ENCODE peak calls at places on chromosomes 11 and 22, in five cellular contexts. One of them, this sample, is unnamed.

GRCh38 chr11:32343325-32344008 is 91.9 kb downstream of the WT1 start:
- DNase-seq in IMR-90: no peak
- DNase-seq in neuronal stem cell: no peak
- DNase-seq in H1: no peak
- DNase-seq in H9: no peak
- DNase-seq in this sample: no peak

GRCh38 chr11:64089493-64089892 is 53.8 kb downstream of the FLRT1 start:
- DNase-seq in IMR-90: no peak
- DNase-seq in neuronal stem cell: no peak
- DNase-seq in H1: no peak
- DNase-seq in H9: no peak
- DNase-seq in this sample: no peak

GRCh38 chr22:19657252-19658056 is 56.8 kb upstream of the SEPTIN5 start:
- DNase-seq in IMR-90: no peak
- DNase-seq in neuronal stem cell: no peak
- DNase-seq in H1: no peak
- DNase-seq in H9: no peak
- DNase-seq in this sample: no peak

GRCh38 chr11:32366671-32367070 is 68.7 kb downstream of the WT1 start:
- DNase-seq in IMR-90: no peak
- DNase-seq in neuronal stem cell: no peak
- DNase-seq in H1: no peak
- DNase-seq in H9: no peak
- DNase-seq in this sample: no peak

GRCh38 chr11:123173040-123173855 is 21.8 kb downstream of the CLMP start:
- DNase-seq in IMR-90: peak
- DNase-seq in neuronal stem cell: no peak
- DNase-seq in H1: no peak
- DNase-seq in H9: no peak
- DNase-seq in this sample: peak

GRCh38 chr11:2792376-2793250 is 92.8 kb upstream of the KCNQ1OT1 start:
- DNase-seq in IMR-90: no peak
- DNase-seq in neuronal stem cell: no peak
- DNase-seq in H1: no peak
- DNase-seq in H9: peak
- DNase-seq in this sample: no peak

GRCh38 chr11:6298605-6299004 is 21.7 kb downstream of the CAVIN3 start:
- DNase-seq in IMR-90: no peak
- DNase-seq in neuronal stem cell: no peak
- DNase-seq in H1: no peak
- DNase-seq in H9: peak
- DNase-seq in this sample: peak

GRCh38 chr11:43942651-43943356 is 367 bp downstream of the C11orf96 start:
- DNase-seq in IMR-90: peak
- DNase-seq in neuronal stem cell: no peak
- DNase-seq in H1: no peak
- DNase-seq in H9: peak
- DNase-seq in this sample: peak

GRCh38 chr11:93753241-93753640 is 11.8 kb downstream of the C11orf54 start:
- DNase-seq in IMR-90: no peak
- DNase-seq in neuronal stem cell: no peak
- DNase-seq in H1: no peak
- DNase-seq in H9: no peak
- DNase-seq in this sample: no peak

GRCh38 chr11:17765381-17766359 is 31.1 kb downstream of the KCNC1 start:
- DNase-seq in IMR-90: peak
- DNase-seq in neuronal stem cell: peak
- DNase-seq in H1: no peak
- DNase-seq in H9: no peak
- DNase-seq in this sample: no peak

DNA sequence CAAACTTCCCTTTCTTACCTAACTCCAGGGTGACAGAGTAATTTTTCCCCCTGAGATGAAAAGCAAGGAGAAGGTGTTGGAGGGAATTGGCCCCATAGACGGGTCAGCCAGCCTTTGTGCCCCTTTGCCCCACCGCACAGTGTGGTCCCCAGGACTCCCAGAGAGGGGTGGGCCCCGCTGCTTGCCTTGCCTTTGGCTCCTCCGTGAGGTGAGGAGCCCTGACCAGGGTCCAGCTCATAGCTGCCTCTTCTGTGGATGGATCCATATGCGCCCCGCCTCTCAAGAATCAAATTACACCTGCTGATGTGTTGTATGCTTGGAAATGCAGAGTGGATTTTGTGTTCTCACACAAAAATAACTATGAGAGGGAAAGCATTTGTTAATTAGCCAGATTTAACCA is 27.1 kb upstream of the SORL1-AS1 start:
- DNase-seq in IMR-90: no peak
- DNase-seq in neuronal stem cell: no peak
- DNase-seq in H1: no peak
- DNase-seq in H9: no peak
- DNase-seq in this sample: no peak
- H2BK15ac ChIP-seq in IMR-90: no peak
- H2BK15ac ChIP-seq in neuronal stem cell: no peak
- H2BK15ac ChIP-seq in H1: no peak
- H2BK15ac ChIP-seq in H9: no peak
- H2BK15ac ChIP-seq in this sample: peak

GRCh38 chr11:76623171-76623883 is 47.2 kb downstream of the LRRC32 start:
- DNase-seq in IMR-90: peak
- DNase-seq in neuronal stem cell: no peak
- DNase-seq in H1: no peak
- DNase-seq in H9: no peak
- DNase-seq in this sample: peak

GRCh38 chr11:76625787-76626186 is 44.8 kb downstream of the LRRC32 start:
- DNase-seq in IMR-90: no peak
- DNase-seq in neuronal stem cell: no peak
- DNase-seq in H1: no peak
- DNase-seq in H9: no peak
- DNase-seq in this sample: no peak

GRCh38 chr11:76623884-76624419 is 46.6 kb downstream of the LRRC32 start:
- DNase-seq in IMR-90: no peak
- DNase-seq in neuronal stem cell: no peak
- DNase-seq in H1: no peak
- DNase-seq in H9: no peak
- DNase-seq in this sample: no peak

GRCh38 chr11:76626266-76626665 is 44.3 kb downstream of the LRRC32 start:
- DNase-seq in IMR-90: no peak
- DNase-seq in neuronal stem cell: no peak
- DNase-seq in H1: no peak
- DNase-seq in H9: no peak
- DNase-seq in this sample: no peak

DNA sequence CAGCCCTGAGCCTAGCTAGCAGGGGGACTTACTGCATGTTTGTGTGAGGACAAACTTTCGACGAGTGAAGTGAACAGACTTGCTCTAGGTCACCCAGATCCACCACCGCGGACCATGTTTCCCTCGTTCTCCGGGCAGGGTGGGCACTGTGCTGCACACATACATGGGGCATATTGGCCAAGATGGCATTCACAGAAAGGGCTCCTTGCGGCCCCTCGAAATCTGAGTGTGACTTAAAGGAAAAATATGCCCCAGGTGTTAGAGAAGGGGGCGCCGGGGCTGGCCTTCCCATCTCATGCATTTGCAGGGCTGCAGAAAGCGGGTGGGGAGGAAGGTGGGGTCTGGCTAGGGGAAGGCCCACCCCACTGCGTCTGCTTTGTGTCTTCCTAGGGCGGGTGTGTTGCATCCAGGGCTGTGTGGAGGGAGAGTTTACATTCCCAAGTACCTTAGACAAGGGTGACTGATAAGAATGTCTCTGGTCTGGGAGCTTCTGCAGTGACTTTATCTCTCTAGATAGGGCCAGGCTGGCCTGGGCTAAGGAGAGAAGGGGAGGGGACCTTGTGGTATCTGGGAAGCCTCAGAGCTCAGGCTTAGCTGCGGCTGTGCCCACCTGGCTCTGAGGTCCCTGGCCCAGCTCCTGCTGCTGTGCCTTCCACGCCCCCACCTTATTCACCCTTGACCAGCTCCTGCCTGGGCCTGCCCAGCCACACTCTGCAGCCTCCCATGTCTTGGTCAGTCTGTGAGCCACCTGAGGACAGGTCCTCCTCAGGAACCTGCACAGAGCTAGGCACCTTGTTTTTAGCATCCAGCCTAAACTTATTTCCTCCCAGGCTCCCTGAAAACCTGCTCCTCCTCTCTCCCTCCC is 45.8 kb downstream of the LRRC32 start:
- DNase-seq in IMR-90: no peak
- DNase-seq in neuronal stem cell: no peak
- DNase-seq in H1: no peak
- DNase-seq in H9: no peak
- DNase-seq in this sample: no peak
- H2BK15ac ChIP-seq in IMR-90: no peak
- H2BK15ac ChIP-seq in neuronal stem cell: no peak
- H2BK15ac ChIP-seq in H1: no peak
- H2BK15ac ChIP-seq in H9: no peak
- H2BK15ac ChIP-seq in this sample: peak

GRCh38 chr11:126132319-126132718 is 69.7 kb upstream of the CDON start:
- DNase-seq in IMR-90: no peak
- DNase-seq in neuronal stem cell: no peak
- DNase-seq in H1: no peak
- DNase-seq in H9: no peak
- DNase-seq in this sample: no peak
- H2BK15ac ChIP-seq in IMR-90: no peak
- H2BK15ac ChIP-seq in neuronal stem cell: no peak
- H2BK15ac ChIP-seq in H1: no peak
- H2BK15ac ChIP-seq in H9: no peak
- H2BK15ac ChIP-seq in this sample: no peak

DNA sequence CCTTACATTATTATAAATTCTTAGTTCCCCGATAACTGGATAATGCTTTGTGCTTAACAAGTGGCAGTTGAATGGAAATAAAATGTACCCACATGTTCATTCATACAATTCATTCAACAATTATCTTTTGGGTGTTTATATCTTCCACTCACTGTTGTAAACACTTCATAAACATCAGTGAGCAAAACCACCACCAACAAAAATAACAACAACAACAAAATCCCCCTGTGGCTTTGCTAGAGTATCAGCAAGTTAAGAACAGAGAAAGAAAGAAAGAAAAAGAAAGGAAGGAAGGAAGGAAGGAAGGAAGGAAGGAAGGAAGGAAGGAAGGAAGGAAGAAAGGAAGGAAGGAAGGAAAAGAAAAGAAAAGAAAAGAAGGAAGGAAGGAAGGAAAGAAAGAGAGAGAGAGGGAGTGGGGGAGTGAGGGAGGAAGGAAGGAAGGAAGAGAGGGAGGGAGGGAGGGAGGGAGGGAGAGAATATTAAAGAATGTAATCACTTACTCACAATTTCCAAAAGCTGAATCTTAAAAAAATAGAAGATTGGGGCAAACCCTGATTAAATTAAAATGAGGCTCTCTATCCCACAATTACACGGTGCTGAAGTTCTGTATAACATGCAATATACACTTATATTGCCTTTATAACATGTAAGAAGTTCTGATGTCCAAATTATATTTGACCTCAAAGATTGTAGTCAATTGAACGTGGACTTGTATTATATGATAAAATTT is 2238.8 kb downstream of the LRRC4C start:
- DNase-seq in IMR-90: no peak
- DNase-seq in neuronal stem cell: no peak
- DNase-seq in H1: no peak
- DNase-seq in H9: no peak
- DNase-seq in this sample: no peak
- H2BK15ac ChIP-seq in IMR-90: no peak
- H2BK15ac ChIP-seq in neuronal stem cell: no peak
- H2BK15ac ChIP-seq in H1: no peak
- H2BK15ac ChIP-seq in H9: no peak
- H2BK15ac ChIP-seq in this sample: no peak

DNA sequence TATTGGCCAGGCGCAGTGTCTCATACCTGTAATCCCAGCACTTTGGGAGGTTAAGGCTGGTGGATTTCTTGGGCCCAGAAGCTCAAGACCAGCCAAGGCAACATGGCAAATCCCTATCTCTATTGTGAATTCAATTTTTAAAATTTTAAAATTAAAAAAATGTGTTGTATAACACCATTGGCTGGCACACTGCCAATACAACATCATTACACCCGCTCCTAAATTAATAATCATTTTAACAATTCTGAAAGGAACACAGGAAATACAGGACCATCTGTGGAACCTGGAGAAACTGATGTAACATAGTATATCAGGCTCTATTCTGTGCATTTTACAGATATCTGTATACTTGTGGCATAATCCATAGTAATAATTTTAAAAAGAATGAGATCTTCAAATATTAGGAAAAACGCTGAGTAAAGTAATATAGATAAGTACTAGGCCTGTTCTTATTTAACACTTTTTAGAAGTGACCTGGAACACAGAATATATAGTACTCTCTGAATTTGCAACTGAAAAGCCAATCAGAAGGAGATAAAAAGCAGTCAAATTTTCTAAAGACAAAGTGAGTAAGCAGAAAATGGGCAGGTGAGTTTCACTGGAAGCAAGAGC is 124.3 kb downstream of the APOL5 start:
- DNase-seq in IMR-90: no peak
- DNase-seq in neuronal stem cell: no peak
- DNase-seq in H1: no peak
- DNase-seq in H9: no peak
- DNase-seq in this sample: no peak
- H2BK15ac ChIP-seq in IMR-90: no peak
- H2BK15ac ChIP-seq in neuronal stem cell: no peak
- H2BK15ac ChIP-seq in H1: no peak
- H2BK15ac ChIP-seq in H9: no peak
- H2BK15ac ChIP-seq in this sample: no peak

DNA sequence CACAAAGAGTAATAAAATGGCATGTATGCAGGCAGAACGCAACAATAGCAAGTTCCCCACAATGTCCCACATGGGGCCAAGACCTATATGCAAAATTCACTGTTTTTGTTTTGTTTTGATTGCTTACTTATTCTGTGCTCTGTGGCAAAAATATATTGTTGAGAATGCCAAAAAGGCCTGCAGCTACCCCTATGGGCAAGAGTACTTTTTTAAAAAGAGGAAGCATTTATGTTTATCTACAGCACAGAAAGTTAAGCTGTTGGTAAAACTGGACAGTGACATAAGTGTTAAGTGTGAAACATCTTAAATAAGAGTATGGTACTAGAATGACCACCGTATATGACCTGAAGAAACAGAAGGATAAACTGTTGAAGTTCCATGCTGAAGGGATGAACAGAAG is 301.9 kb upstream of the ZC3H12C start:
- DNase-seq in IMR-90: no peak
- DNase-seq in neuronal stem cell: no peak
- DNase-seq in H1: no peak
- DNase-seq in H9: no peak
- DNase-seq in this sample: no peak
- H2BK15ac ChIP-seq in IMR-90: no peak
- H2BK15ac ChIP-seq in neuronal stem cell: no peak
- H2BK15ac ChIP-seq in H1: no peak
- H2BK15ac ChIP-seq in H9: no peak
- H2BK15ac ChIP-seq in this sample: no peak

GRCh38 chr11:84097186-84097585 is 811.0 kb upstream of the CCDC90B start:
- DNase-seq in IMR-90: no peak
- DNase-seq in neuronal stem cell: no peak
- DNase-seq in H1: no peak
- DNase-seq in H9: no peak
- DNase-seq in this sample: no peak
- H2BK15ac ChIP-seq in IMR-90: no peak
- H2BK15ac ChIP-seq in neuronal stem cell: no peak
- H2BK15ac ChIP-seq in H1: no peak
- H2BK15ac ChIP-seq in H9: no peak
- H2BK15ac ChIP-seq in this sample: no peak

DNA sequence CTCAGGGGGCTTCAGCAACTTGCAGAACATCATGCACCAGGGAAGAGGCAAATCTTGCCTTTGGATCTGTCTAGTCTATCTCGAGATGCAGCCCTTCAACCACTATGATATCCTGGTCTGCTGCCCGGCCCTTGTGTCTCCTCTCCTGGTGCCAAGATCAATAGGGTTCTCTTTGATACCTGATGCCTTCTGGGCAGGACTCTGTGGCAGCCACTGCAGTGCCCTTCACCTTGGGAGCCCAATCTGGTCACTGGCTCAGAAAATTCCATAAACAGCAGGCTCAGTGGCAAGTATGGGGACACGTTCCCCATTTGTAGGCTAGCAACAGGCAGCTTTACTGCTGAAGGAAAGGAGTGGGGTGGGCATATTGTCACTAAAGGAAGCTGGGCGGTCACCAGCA is 23.4 kb downstream of the SYN3 start:
- DNase-seq in IMR-90: no peak
- DNase-seq in neuronal stem cell: no peak
- DNase-seq in H1: no peak
- DNase-seq in H9: peak
- DNase-seq in this sample: no peak
- H2BK15ac ChIP-seq in IMR-90: no peak
- H2BK15ac ChIP-seq in neuronal stem cell: no peak
- H2BK15ac ChIP-seq in H1: no peak
- H2BK15ac ChIP-seq in H9: no peak
- H2BK15ac ChIP-seq in this sample: no peak